ENCODE peak calls at places on chromosomes 4 and X, in five cellular contexts. K is astrocyte; R is NCI-H1092; F is NCI-H1105; S is stimulated activated CD8-positive, alpha-beta memory T cell treated with anti-CD3 and anti-CD28 coated beads, Interleukin-4, amount 100 ng/mL, for 48 hours. P is an unnamed sample.
A peak's percentile ranks its signal among the peaks of the same experiment; 100 is the strongest.

GRCh38 chr4:122117743-122118142 is 34.4 kb upstream of the BLTP1 start:
- DNase-seq in F (no peak), S (peak; percentile 25), R (no peak), K (no peak), P (no peak)

GRCh38 chr4:187618701-187619278 is 376.8 kb upstream of the ZFP42 start:
- DNase-seq in S (no peak), K (peak; percentile 53), R (no peak), F (no peak), P (no peak)

GRCh38 chrX:145631461-145631951 is 186.1 kb upstream of the SLITRK2 start:
- DNase-seq in F (no peak), S (no peak), R (no peak), K (no peak), P (no peak)

GRCh38 chrX:153909024-153909979 is 4.8 kb downstream of the AVPR2 start:
- DNase-seq in R (no peak), S (no peak), K (no peak), F (no peak), P (no peak)

GRCh38 chr4:88533088-88533790 is 9.7 kb upstream of the PYURF start:
- DNase-seq in F (no peak), K (peak; percentile 74), S (no peak), R (no peak), P (no peak)

GRCh38 chrX:114959729-114960128 is 57.7 kb downstream of the IL13RA2 start:
- DNase-seq in K (peak; percentile 12), S (no peak), F (no peak), R (no peak), P (no peak)

GRCh38 chr4:111736516-111736915 is 408.7 kb upstream of the FAM241A start:
- DNase-seq in S (no peak), R (no peak), F (no peak), K (no peak), P (no peak)

GRCh38 chr4:2260336-2261109 is 1.4 kb downstream of the MXD4 start:
- DNase-seq in F (no peak), S (no peak), R (no peak), K (no peak), P (no peak)

GRCh38 chrX:26334232-26334631 is 118.3 kb downstream of the MAGEB5 start:
- DNase-seq in S (no peak), R (no peak), K (no peak), F (no peak), P (no peak)

GRCh38 chrX:131747173-131747572 is 203.3 kb downstream of the OR13H1 start:
- DNase-seq in S (no peak), K (peak; percentile 73), R (peak; percentile 86), F (peak; percentile 78), P (peak; percentile 89)

GRCh38 chrX:39752820-39753219 is 344.9 kb downstream of the BCOR start:
- DNase-seq in K (no peak), F (peak; percentile 22), R (peak; percentile 47), S (no peak), P (peak; percentile 12)

GRCh38 chr4:151983854-151984253 is 223.0 kb upstream of the GATB start:
- DNase-seq in K (no peak), F (no peak), S (no peak), R (peak; percentile 82), P (no peak)

GRCh38 chr4:145484240-145484846 is 2.7 kb downstream of the SMAD1 start:
- DNase-seq in K (no peak), S (no peak), F (no peak), R (no peak), P (no peak)

GRCh38 chr4:88616275-88616996 is 24.2 kb downstream of the HERC3 start:
- DNase-seq in F (no peak), R (no peak), K (peak; percentile 93), S (no peak), P (no peak)

GRCh38 chr4:7255996-7256395 is 63.7 kb downstream of the SORCS2 start:
- DNase-seq in K (no peak), S (no peak), F (no peak), R (no peak), P (no peak)

GRCh38 chr4:105542032-105542431 is 10.4 kb upstream of the ARHGEF38 start:
- DNase-seq in F (no peak), S (no peak), K (no peak), R (no peak), P (no peak)

GRCh38 chrX:67585401-67585800 is 41.6 kb downstream of the AR start:
- DNase-seq in F (no peak), K (no peak), R (no peak), S (no peak), P (no peak)

GRCh38 chr4:24824720-24825119 is 29.3 kb downstream of the SOD3 start:
- DNase-seq in F (no peak), S (no peak), K (no peak), R (no peak), P (no peak)

GRCh38 chr4:6887591-6888371 is 21.8 kb upstream of the TBC1D14 start:
- DNase-seq in R (no peak), S (peak; percentile 21), F (no peak), K (no peak), P (no peak)

GRCh38 chr4:80201326-80202151 is 4.2 kb downstream of the PRDM8 start:
- DNase-seq in K (peak; percentile 76), R (peak; percentile 31), S (peak; percentile 71), F (peak; percentile 51), P (no peak)

GRCh38 chr4:100311181-100311580 is 120.9 kb upstream of the DDIT4L start:
- DNase-seq in F (no peak), R (no peak), K (no peak), S (no peak), P (no peak)

GRCh38 chr4:74635490-74636123 is 158.7 kb downstream of the BTC start:
- DNase-seq in R (no peak), K (no peak), S (no peak), F (no peak), P (no peak)

GRCh38 chr4:162322054-162322453 is 158.3 kb upstream of the FSTL5 start:
- DNase-seq in R (no peak), F (no peak), S (no peak), K (no peak), P (no peak)

GRCh38 chr4:52594961-52595360 is 64.1 kb downstream of the USP46 start:
- DNase-seq in R (no peak), S (no peak), K (no peak), F (no peak), P (peak; percentile 1)

GRCh38 chrX:18542897-18543296 is 117.5 kb downstream of the CDKL5 start:
- DNase-seq in R (no peak), S (no peak), K (no peak), F (no peak), P (no peak)

GRCh38 chr4:3135155-3136011 is 60.9 kb downstream of the HTT start:
- DNase-seq in R (no peak), K (no peak), F (no peak), S (no peak), P (peak; percentile 16)

GRCh38 chr4:41360911-41361830 is 104.4 kb downstream of the UCHL1 start:
- DNase-seq in K (no peak), F (no peak), S (no peak), R (peak; percentile 55), P (peak; percentile 47)

GRCh38 chr4:48578132-48578964 is 88.3 kb downstream of the ZAR1 start:
- DNase-seq in R (peak; percentile 32), F (peak; percentile 30), K (peak; percentile 42), S (peak; percentile 49), P (peak; percentile 63)

GRCh38 chr4:68372588-68372987 is 22.7 kb upstream of the YTHDC1 start:
- DNase-seq in S (no peak), F (no peak), R (no peak), K (no peak), P (no peak)

GRCh38 chr4:153205028-153205648 is 895 bp downstream of the TRIM2 start:
- DNase-seq in R (no peak), K (no peak), F (no peak), S (peak; percentile 37), P (no peak)

GRCh38 chrX:37824491-37825224 is 22.7 kb downstream of the DYNLT3 start:
- DNase-seq in S (no peak), F (no peak), R (no peak), K (no peak), P (no peak)

GRCh38 chr4:100177855-100178254 is 12.4 kb downstream of the DDIT4L start:
- DNase-seq in R (no peak), F (no peak), S (no peak), K (no peak), P (no peak)

GRCh38 chr4:81896936-81897335 is 425.2 kb upstream of the RASGEF1B start:
- DNase-seq in F (no peak), K (no peak), R (no peak), S (no peak), P (no peak)

GRCh38 chrX:77597090-77597489 is 149.9 kb downstream of the FGF16 start:
- DNase-seq in S (no peak), K (peak; percentile 31), F (no peak), R (no peak), P (no peak)

GRCh38 chr4:7206856-7207567 is 14.7 kb downstream of the SORCS2 start:
- DNase-seq in K (peak; percentile 92), R (no peak), F (no peak), S (no peak), P (no peak)